ENCODE peak calls at places on chromosomes 12 and 14, in four cellular contexts. X is CD8-positive, alpha-beta T cell; E is mesenchymal stem cell; F is RWPE2. Z is an unnamed sample. For H3K9me3, the result is how much of the 10 kb centered on the place peaks cover.

GRCh38 chr12:68113644-68114043 is 45.9 kb downstream of the IFNG start:
- DNase-seq in E (no peak), X (peak), F (no peak), Z (no peak)

GRCh38 chr12:41277019-41277770 is 89.1 kb downstream of the PDZRN4 start:
- DNase-seq in X (no peak), E (peak), F (no peak), Z (no peak)

GRCh38 chr12:4280351-4281163 is 7.0 kb downstream of the CCND2 start:
- DNase-seq in X (no peak), F (no peak), E (no peak), Z (no peak)

GRCh38 chr12:109033239-109034196 is 12.7 kb upstream of the SVOP start:
- DNase-seq in X (no peak), F (no peak), E (no peak), Z (no peak)

GRCh38 chr12:62933871-62934798 is 815 bp downstream of the PPM1H start:
- DNase-seq in E (peak), F (peak), X (no peak), Z (peak)

GRCh38 chr12:12734561-12735071 is 17.4 kb downstream of the CDKN1B start:
- DNase-seq in F (no peak), E (no peak), X (no peak), Z (peak)

GRCh38 chr14:37515761-37516160 is 79.3 kb downstream of the FOXA1 start:
- DNase-seq in E (no peak), X (no peak), F (no peak), Z (no peak)

GRCh38 chr14:20618328-20618749 is 23.2 kb downstream of the OR6S1 start:
- DNase-seq in F (no peak), E (no peak), X (no peak), Z (no peak)

GRCh38 chr12:8501720-8502119 is 11.6 kb upstream of the CLEC4D start:
- DNase-seq in X (no peak), F (no peak), E (no peak), Z (no peak)

GRCh38 chr12:28104338-28104737 is 85.9 kb upstream of the CCDC91 start:
- DNase-seq in F (no peak), X (no peak), E (no peak), Z (no peak)

GRCh38 chr12:86914716-86915115 is 658.5 kb upstream of the MGAT4C start:
- DNase-seq in X (no peak), F (no peak), E (peak), Z (no peak)

GRCh38 chr12:5264006-5264405 is 167.9 kb upstream of the NTF3 start:
- DNase-seq in X (no peak), E (no peak), F (no peak), Z (no peak)

GRCh38 chr12:124520258-124520657 is 47.2 kb downstream of the NCOR2 start:
- DNase-seq in F (no peak), E (peak), X (no peak), Z (peak)

GRCh38 chr12:56838602-56839488 is 75.7 kb downstream of the HSD17B6 start:
- DNase-seq in E (peak), F (no peak), X (no peak), Z (peak)

GRCh38 chr12:108482717-108483212 is 32.3 kb upstream of the FICD start:
- DNase-seq in X (no peak), F (peak), E (no peak), Z (peak)

GRCh38 chr12:62519043-62519442 is 52.4 kb downstream of the MON2 start:
- DNase-seq in E (no peak), F (no peak), X (no peak), Z (no peak)

GRCh38 chr12:123119808-123120207 is 31.1 kb downstream of the PITPNM2 start:
- DNase-seq in X (no peak), E (no peak), F (no peak), Z (no peak)

GRCh38 chr12:41521872-41522379 is 333.8 kb downstream of the PDZRN4 start:
- DNase-seq in X (no peak), F (no peak), E (peak), Z (peak)

GRCh38 chr14:51504626-51505025 is 147.1 kb upstream of the FRMD6 start:
- DNase-seq in F (no peak), E (no peak), X (no peak), Z (no peak)

GRCh38 chr14:63564318-63564717 is 21.1 kb upstream of the PPP2R5E start:
- DNase-seq in X (no peak), E (peak), F (no peak), Z (no peak)

GRCh38 chr12:75913502-75914110 is 118.0 kb downstream of the PHLDA1 start:
- DNase-seq in X (no peak), E (no peak), F (no peak), Z (no peak)

GRCh38 chr14:93343266-93343665 is 3.7 kb upstream of the COX8C start:
- DNase-seq in F (no peak), E (no peak), X (no peak), Z (no peak)

GRCh38 chr14:71714225-71714624 is 218.0 kb upstream of the RGS6 start:
- DNase-seq in X (no peak), F (no peak), E (no peak), Z (no peak)

GRCh38 chr12:63845726-63846125 is 1.2 kb downstream of the SRGAP1 start:
- DNase-seq in E (peak), X (no peak), F (no peak), Z (no peak)

GRCh38 chr12:32549675-32550079 is 129.4 kb upstream of the DNM1L start:
- DNase-seq in E (peak), X (no peak), F (no peak), Z (no peak)

GRCh38 chr14:77782202-77782601 is 17.7 kb upstream of the ADCK1 start:
- DNase-seq in X (no peak), E (peak), F (no peak), Z (no peak)

GRCh38 chr12:40946612-40947194 is 241.4 kb upstream of the PDZRN4 start:
- DNase-seq in X (no peak), E (peak), F (no peak), Z (no peak)

GRCh38 chr12:42332301-42332894 is 6.4 kb downstream of the PPHLN1 start:
- DNase-seq in F (no peak), X (no peak), E (peak), Z (no peak)

GRCh38 chr12:52692253-52692652 is 11.1 kb downstream of the KRT77 start:
- DNase-seq in X (no peak), F (no peak), E (no peak), Z (no peak)

GRCh38 chr12:25052191-25053020 is 103.5 kb upstream of the BCAT1 start:
- DNase-seq in E (no peak), F (no peak), X (peak), Z (no peak)

GRCh38 chr12:84911331-84912190 is 1.0 kb downstream of the SLC6A15 start:
- DNase-seq in E (peak), X (no peak), F (peak), Z (peak)

GRCh38 chr12:124592050-124592449 is 24.6 kb upstream of the NCOR2 start:
- DNase-seq in F (no peak), E (peak), X (no peak), Z (peak)

GRCh38 chr12:20077618-20078017 is 290.7 kb upstream of the PDE3A start:
- DNase-seq in X (no peak), E (no peak), F (no peak), Z (no peak)

GRCh38 chr14:63435838-63436237 is 107.3 kb downstream of the PPP2R5E start:
- DNase-seq in E (peak), F (no peak), X (no peak), Z (peak)

GRCh38 chr12:42094277-42094676 is 50.4 kb downstream of the GXYLT1 start:
- DNase-seq in E (peak), X (no peak), F (no peak), Z (no peak)

GRCh38 chr12:29611906-29612305 is 114.4 kb upstream of the OVCH1 start:
- DNase-seq in X (no peak), E (peak), F (no peak), Z (peak)

GRCh38 chr14:103830511-103831270 is 16.7 kb downstream of the PPP1R13B start:
- DNase-seq in F (no peak), E (no peak), X (no peak), Z (no peak)

GRCh38 chr14:50736932-50737419 is 68.9 kb upstream of the SAV1 start:
- DNase-seq in X (no peak), E (no peak), F (no peak), Z (no peak)

GRCh38 chr12:93783827-93784226 is 106.7 kb downstream of the CRADD start:
- DNase-seq in X (no peak), F (no peak), E (peak), Z (no peak)

GRCh38 chr14:106044515-106044914 is 518.1 kb downstream of the TMEM121 start:
- DNase-seq in E (no peak), X (no peak), F (no peak), Z (no peak)

GRCh38 chr14:106039400-106039799 is 513.0 kb downstream of the TMEM121 start:
- DNase-seq in F (no peak), E (no peak), X (peak), Z (no peak)

GRCh38 chr14:106044949-106045596 is 518.7 kb downstream of the TMEM121 start:
- DNase-seq in E (no peak), F (no peak), X (peak), Z (peak)
- H3K9me3 ChIP-seq in E (under half), F (under half), X (under half), Z (under half)

GRCh38 chr14:67390135-67390534 is 21.8 kb downstream of the PLEK2 start:
- DNase-seq in X (no peak), F (no peak), E (no peak), Z (no peak)

GRCh38 chr14:67385618-67386017 is 25.5 kb downstream of the EIF2S1 start:
- DNase-seq in E (no peak), F (no peak), X (no peak), Z (no peak)

GRCh38 chr14:67389261-67389660 is 22.7 kb downstream of the PLEK2 start:
- DNase-seq in E (no peak), X (no peak), F (no peak), Z (no peak)

GRCh38 chr14:67387195-67387594 is 24.8 kb downstream of the PLEK2 start:
- DNase-seq in E (no peak), F (no peak), X (no peak), Z (no peak)

DNA sequence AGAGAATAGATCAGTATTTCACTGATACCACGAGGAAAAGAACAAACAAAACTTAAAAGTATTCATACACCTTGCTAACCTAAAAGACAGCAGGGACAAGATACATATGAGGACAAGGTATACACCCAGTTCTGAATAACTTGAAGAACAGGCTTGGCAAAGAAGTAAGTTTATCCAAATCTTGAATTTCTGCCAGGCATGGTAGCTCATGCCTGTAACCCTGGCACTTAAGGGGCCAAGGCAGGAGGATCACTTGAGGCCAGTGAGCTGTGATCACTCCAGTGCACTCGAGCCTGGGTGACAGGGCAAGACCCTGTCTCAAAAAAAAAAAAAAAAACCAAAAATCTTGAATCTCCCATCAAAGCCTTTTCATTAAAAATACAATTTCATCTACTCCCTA is 25.0 kb downstream of the EIF2S1 start:
- DNase-seq in X (no peak), E (no peak), F (no peak), Z (no peak)
- H3K9me3 ChIP-seq in X (under half), E (under half), F (under half), Z (under half)

GRCh38 chr14:73723799-73724621 is 9.8 kb upstream of the PNMA1 start:
- DNase-seq in X (no peak), E (peak), F (peak), Z (peak)
- H3K9me3 ChIP-seq in X (under half), E (under half), F (under half), Z (under half)

DNA sequence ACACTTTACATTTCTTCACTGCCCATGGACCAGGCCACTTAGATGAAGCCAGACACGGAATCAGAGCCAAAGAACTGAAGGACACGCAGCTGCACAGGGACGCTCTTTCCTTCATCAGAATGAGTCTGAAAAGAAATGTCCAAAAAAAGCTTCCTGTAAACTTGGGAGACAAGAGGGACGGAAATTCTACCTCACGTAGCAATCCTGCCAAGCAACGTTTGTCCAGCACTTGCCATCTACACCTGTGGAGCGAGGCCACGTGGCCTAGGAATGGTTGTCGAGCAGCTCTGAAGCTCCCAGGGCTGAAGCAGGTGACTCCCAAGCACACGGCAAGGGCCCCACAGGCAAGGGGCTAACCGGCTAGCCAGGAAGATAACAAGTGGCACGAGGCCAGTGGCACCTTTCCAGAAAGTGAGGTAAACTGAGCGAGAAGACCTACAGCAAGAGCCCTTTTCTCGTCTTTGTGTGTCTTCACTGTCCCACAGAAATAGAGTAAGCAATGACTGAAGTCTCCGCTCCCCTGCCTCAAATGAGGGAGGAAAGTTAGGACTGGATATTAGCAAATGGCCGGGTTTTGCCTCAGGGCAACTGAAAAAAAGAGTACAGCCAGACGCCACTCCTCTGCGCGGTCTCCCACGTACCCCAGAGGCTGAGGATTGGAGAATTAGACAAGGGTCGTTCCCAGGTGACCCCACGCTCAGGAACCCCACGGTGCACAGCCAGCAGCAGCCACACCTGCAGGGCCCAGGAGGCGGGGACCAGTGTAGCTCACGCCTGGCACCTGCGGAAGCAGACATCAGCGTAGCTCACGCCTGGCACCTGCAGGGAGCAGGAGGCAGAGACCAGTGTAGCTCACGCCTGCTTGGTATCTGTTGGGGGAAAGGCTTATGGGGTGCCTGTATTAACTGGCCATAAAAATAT is 7.7 kb downstream of the ZNF605 start:
- DNase-seq in X (no peak), F (no peak), E (no peak), Z (no peak)
- H3K9me3 ChIP-seq in X (under half), F (under half), E (half or more), Z (under half)

Z was measured in MG63.